ENCODE peak calls at places on chromosomes 4 and X, in four cellular contexts. K is activated CD4-positive, alpha-beta T cell treated with anti-CD3 and anti-CD28 coated beads for 1 hour; T is effector memory CD4-positive, alpha-beta T cell; L is T-cell. P is an unnamed sample.

GRCh38 chr4:121192500-121192899 is 28.4 kb upstream of the TNIP3 start:
- DNase-seq in K (no peak), T (no peak), L (no peak), P (no peak)

GRCh38 chr4:119627267-119628190 is 1.1 kb downstream of the PDE5A start:
- DNase-seq in K (peak), T (peak), L (peak), P (peak)

GRCh38 chrX:46626566-46626965 is 53.0 kb downstream of the CHST7 start:
- DNase-seq in K (no peak), T (no peak), L (no peak), P (no peak)

GRCh38 chrX:40773809-40774208 is 38.5 kb upstream of the MED14 start:
- DNase-seq in K (no peak), T (no peak), L (no peak), P (no peak)

GRCh38 chr4:28402751-28403150 is 1542.1 kb downstream of the STIM2 start:
- DNase-seq in K (no peak), T (no peak), L (no peak), P (no peak)

GRCh38 chr4:60683357-60683756 is 516.8 kb upstream of the ADGRL3 start:
- DNase-seq in K (no peak), T (no peak), L (no peak), P (no peak)

GRCh38 chr4:174217273-174218126 is 66.0 kb downstream of the FBXO8 start:
- DNase-seq in K (no peak), T (no peak), L (no peak), P (no peak)

GRCh38 chr4:48138936-48139335 is 4.9 kb upstream of the TXK start:
- DNase-seq in K (no peak), T (no peak), L (peak), P (no peak)

GRCh38 chrX:50691820-50692219 is 122.2 kb downstream of the SHROOM4 start:
- DNase-seq in K (no peak), T (no peak), L (no peak), P (no peak)

GRCh38 chr4:133156096-133156495 is 7.0 kb downstream of the PCDH10 start:
- DNase-seq in K (no peak), T (no peak), L (no peak), P (peak)

GRCh38 chr4:113756005-113756410 is 5.5 kb downstream of the CAMK2D start:
- DNase-seq in K (no peak), T (no peak), L (no peak), P (no peak)